ENCODE peak calls at places on chromosome 16, in ten cellular contexts. P is LoVo; B is stimulated activated CD4-positive, alpha-beta T cell treated with anti-CD3 and anti-CD28 coated beads, Interleukin-4, amount 100 ng/mL, for 48 hours; C is right lobe of liver; Z is neural crest cell; D is cardiac fibroblast; F is HTR-8/SVneo; U is activated CD4-positive, alpha-beta T cell treated with anti-CD3 and anti-CD28 coated beads for 48 hours; W is GM19239; M is GM13976. O is an unnamed sample.

GRCh38 chr16:2082171-2082982 is 34.6 kb downstream of the TSC2 start:
- DNase-seq in F (no peak), D (peak), P (no peak), U (no peak), B (no peak), W (no peak), Z (no peak), M (no peak), C (peak), O (no peak)

GRCh38 chr16:55942821-55943220 is 67.6 kb upstream of the CES5A start:
- DNase-seq in D (no peak), C (no peak), Z (no peak), U (no peak), B (no peak), W (no peak), M (no peak), F (no peak), P (no peak), O (no peak)

GRCh38 chr16:69396187-69397061 is 10.6 kb upstream of the TERF2 start:
- DNase-seq in U (peak), M (peak), Z (peak), D (peak), C (no peak), F (peak), W (no peak), P (peak), B (peak), O (peak)

GRCh38 chr16:50671644-50672260 is 9.4 kb downstream of the SNX20 start:
- DNase-seq in B (no peak), Z (peak), M (peak), P (no peak), U (peak), F (no peak), D (peak), C (no peak), W (no peak), O (no peak)

GRCh38 chr16:25614836-25615235 is 76.9 kb upstream of the HS3ST4 start:
- DNase-seq in W (no peak), D (no peak), Z (no peak), U (no peak), M (no peak), B (no peak), P (no peak), C (no peak), F (no peak), O (no peak)

GRCh38 chr16:10969615-10970014 is 25.3 kb downstream of the CLEC16A start:
- DNase-seq in C (no peak), Z (no peak), F (no peak), D (no peak), M (no peak), W (no peak), U (no peak), P (no peak), B (no peak), O (no peak)

GRCh38 chr16:24138024-24138423 is 118.1 kb upstream of the CACNG3 start:
- DNase-seq in D (no peak), B (no peak), W (no peak), M (no peak), F (no peak), C (no peak), Z (no peak), P (no peak), U (no peak), O (no peak)

GRCh38 chr16:57172891-57173290 is 12.9 kb downstream of the PSME3IP1 start:
- DNase-seq in D (no peak), F (no peak), M (no peak), C (no peak), W (no peak), Z (no peak), B (no peak), U (no peak), P (no peak), O (no peak)

GRCh38 chr16:67329901-67330300 is 3.3 kb downstream of the LRRC36 start:
- DNase-seq in D (no peak), C (no peak), F (no peak), B (no peak), Z (no peak), M (no peak), P (no peak), U (no peak), W (no peak), O (no peak)

GRCh38 chr16:53805113-53805512 is 101.2 kb downstream of the FTO start:
- DNase-seq in C (no peak), U (no peak), B (no peak), D (no peak), M (no peak), F (no peak), W (no peak), Z (no peak), P (no peak), O (no peak)

GRCh38 chr16:59179446-59180082 is 445.4 kb upstream of the GOT2 start:
- DNase-seq in M (no peak), Z (no peak), D (peak), P (no peak), C (no peak), U (no peak), W (no peak), B (no peak), F (no peak), O (no peak)

GRCh38 chr16:77760800-77761199 is 27.6 kb upstream of the VAT1L start:
- DNase-seq in P (no peak), C (no peak), F (no peak), D (no peak), W (no peak), U (no peak), M (no peak), Z (no peak), B (no peak), O (no peak)

GRCh38 chr16:86471896-86472295 is 38.4 kb upstream of the FOXF1 start:
- DNase-seq in U (no peak), Z (no peak), W (no peak), F (no peak), C (no peak), B (no peak), M (no peak), D (peak), P (no peak), O (no peak)

GRCh38 chr16:2584742-2585650 is 47.2 kb downstream of the PDPK1 start:
- DNase-seq in D (no peak), P (no peak), U (no peak), B (no peak), W (no peak), M (no peak), C (peak), Z (no peak), F (no peak), O (no peak)

GRCh38 chr16:22770866-22771265 is 43.1 kb upstream of the HS3ST2 start:
- DNase-seq in M (no peak), W (no peak), P (no peak), C (no peak), Z (no peak), F (no peak), D (no peak), B (no peak), U (no peak), O (no peak)

GRCh38 chr16:56673916-56674315 is 4.3 kb downstream of the MT1H start:
- DNase-seq in U (peak), W (no peak), P (no peak), M (no peak), B (no peak), C (no peak), D (peak), F (no peak), Z (no peak), O (no peak)

GRCh38 chr16:24748242-24748641 is 18.8 kb downstream of the TNRC6A start:
- DNase-seq in B (no peak), C (no peak), P (peak), D (peak), M (no peak), Z (no peak), F (peak), W (no peak), U (no peak), O (no peak)

GRCh38 chr16:11084484-11085024 is 140.2 kb downstream of the CLEC16A start:
- DNase-seq in C (no peak), U (no peak), P (no peak), Z (no peak), M (no peak), W (no peak), D (peak), B (no peak), F (peak), O (no peak)

GRCh38 chr16:2239231-2239675 is 3.0 kb downstream of the DNASE1L2 start:
- DNase-seq in C (no peak), P (no peak), W (no peak), U (no peak), F (no peak), Z (no peak), B (no peak), D (peak), M (no peak), O (no peak)

GRCh38 chr16:85623997-85624601 is 11.0 kb downstream of the GSE1 start:
- DNase-seq in W (no peak), M (no peak), D (no peak), B (no peak), Z (no peak), U (no peak), F (no peak), P (no peak), C (no peak), O (no peak)

GRCh38 chr16:1407749-1408148 is 6.8 kb downstream of the UNKL start:
- DNase-seq in F (no peak), B (no peak), D (no peak), Z (no peak), U (no peak), C (no peak), P (no peak), M (no peak), W (no peak), O (no peak)

GRCh38 chr16:55567382-55567781 is 898 bp downstream of the CAPNS2 start:
- DNase-seq in D (peak), U (no peak), M (no peak), Z (no peak), F (no peak), W (no peak), B (no peak), P (no peak), C (no peak), O (no peak)

GRCh38 chr16:30626230-30626629 is 16.0 kb upstream of the ZNF689 start:
- DNase-seq in Z (no peak), P (no peak), F (no peak), D (no peak), B (no peak), W (no peak), U (no peak), M (no peak), C (no peak), O (no peak)

GRCh38 chr16:80720759-80721470 is 83.5 kb downstream of the CDYL2 start:
- DNase-seq in W (no peak), U (no peak), Z (no peak), C (no peak), P (no peak), M (peak), D (no peak), B (no peak), F (no peak), O (no peak)

GRCh38 chr16:59605706-59606105 is 871.6 kb upstream of the GOT2 start:
- DNase-seq in P (no peak), F (no peak), M (no peak), C (no peak), B (no peak), U (no peak), D (peak), W (no peak), Z (no peak), O (no peak)

GRCh38 chr16:11253009-11253994 is 2.7 kb downstream of the SOCS1 start:
- DNase-seq in D (peak), C (no peak), M (no peak), B (no peak), W (no peak), P (no peak), F (no peak), Z (no peak), U (peak), O (no peak)

GRCh38 chr16:64478258-64478906 is 643.5 kb downstream of the CDH11 start:
- DNase-seq in W (no peak), D (peak), B (no peak), M (no peak), Z (no peak), F (no peak), P (no peak), U (no peak), C (no peak), O (no peak)

GRCh38 chr16:89104930-89105571 is 11.4 kb downstream of the ACSF3 start:
- DNase-seq in B (no peak), C (peak), D (no peak), U (no peak), P (no peak), F (no peak), W (no peak), Z (no peak), M (peak), O (no peak)

GRCh38 chr16:66552288-66553143 is at the start of gene CKLF:
- DNase-seq in D (peak), C (peak), W (peak), Z (peak), P (peak), F (peak), U (peak), M (peak), B (peak), O (peak)

GRCh38 chr16:9119795-9120194 is 28.4 kb downstream of the HAPSTR1 start:
- DNase-seq in D (peak), U (no peak), F (no peak), M (no peak), C (no peak), P (no peak), W (no peak), Z (no peak), B (no peak), O (no peak)

O was measured in C1 segment of cervical spinal cord.